ENCODE peak calls at places on chromosomes 4 and X, in seven cellular contexts. X, J, D, S, O, P and Y are unnamed samples. For H3K36me3, the result is how much of the 10 kb centered on the place peaks cover.

GRCh38 chr4:151676301-151676700 is 84.5 kb downstream of the GATB start:
- DNase-seq in P (no peak), D (no peak), J (no peak), S (peak), X (peak), O (peak), Y (peak)

GRCh38 chrX:71669492-71669891 is 2.1 kb downstream of the LOC101059915 start:
- DNase-seq in J (no peak), S (no peak), X (no peak), D (no peak), O (no peak), P (no peak), Y (no peak)

GRCh38 chr4:185862340-185862739 is 50.3 kb upstream of the SORBS2 start:
- DNase-seq in X (no peak), D (no peak), S (no peak), J (no peak), O (no peak), P (no peak), Y (no peak)

GRCh38 chrX:41922694-41923171 is 621 bp downstream of the CASK start:
- DNase-seq in J (peak), X (peak), S (no peak), P (peak), O (peak), D (no peak), Y (peak)

GRCh38 chr4:36241771-36242170 is 2.5 kb downstream of the ARAP2 start:
- DNase-seq in P (no peak), D (no peak), J (no peak), O (no peak), X (no peak), S (no peak), Y (no peak)

GRCh38 chrX:130413415-130413814 is 11.6 kb downstream of the RBMX2 start:
- DNase-seq in X (no peak), O (no peak), D (no peak), J (no peak), P (no peak), S (no peak), Y (no peak)

GRCh38 chrX:116009871-116010710 is 160.5 kb upstream of the AGTR2 start:
- DNase-seq in D (no peak), S (no peak), O (peak), J (no peak), X (no peak), P (no peak), Y (peak)

GRCh38 chr4:77203380-77204197 is 46.6 kb downstream of the CCNG2 start:
- DNase-seq in O (peak), S (peak), P (no peak), D (peak), X (peak), J (peak), Y (peak)

GRCh38 chr4:77336411-77337142 is 179.6 kb downstream of the CCNG2 start:
- DNase-seq in P (no peak), O (no peak), X (no peak), S (no peak), D (no peak), J (no peak), Y (no peak)

GRCh38 chr4:163492951-163493504 is 1.5 kb upstream of the TMA16 start:
- DNase-seq in P (no peak), D (no peak), S (no peak), O (no peak), X (peak), J (no peak), Y (no peak)

GRCh38 chr4:153159016-153159415 is 45.2 kb upstream of the TRIM2 start:
- DNase-seq in S (no peak), P (no peak), D (no peak), J (no peak), O (no peak), X (no peak), Y (no peak)

GRCh38 chrX:17098516-17099247 is 152.2 kb downstream of the REPS2 start:
- DNase-seq in O (no peak), S (no peak), X (no peak), D (no peak), J (no peak), P (no peak), Y (no peak)

GRCh38 chr4:60962286-60962685 is 237.8 kb upstream of the ADGRL3 start:
- DNase-seq in O (no peak), X (no peak), J (no peak), P (no peak), D (no peak), S (no peak), Y (no peak)

GRCh38 chr4:13640149-13640671 is 12.7 kb upstream of the BOD1L1 start:
- DNase-seq in P (no peak), D (no peak), X (peak), J (no peak), O (peak), S (peak), Y (peak)

GRCh38 chr4:177051473-177052060 is 258.1 kb upstream of the NEIL3 start:
- DNase-seq in S (peak), P (no peak), D (no peak), O (peak), J (no peak), X (no peak), Y (no peak)

GRCh38 chr4:100129774-100130173 is 60.5 kb downstream of the DDIT4L start:
- DNase-seq in S (no peak), J (no peak), D (no peak), X (no peak), O (no peak), P (no peak), Y (no peak)

GRCh38 chrX:130079824-130080406 is 30.4 kb downstream of the ELF4 start:
- DNase-seq in O (peak), J (peak), P (no peak), D (peak), S (peak), X (peak), Y (peak)

GRCh38 chr4:70992354-70992753 is 1.1 kb upstream of the DCK start:
- DNase-seq in J (no peak), S (no peak), X (no peak), P (no peak), O (no peak), D (no peak), Y (peak)

GRCh38 chrX:9493936-9494335 is 29.1 kb downstream of the TBL1X start:
- DNase-seq in D (no peak), S (no peak), J (no peak), O (no peak), P (no peak), X (peak), Y (no peak)

GRCh38 chr4:123397276-123398150 is 918 bp downstream of the SPRY1 start:
- DNase-seq in S (peak), D (peak), O (peak), J (peak), X (peak), P (peak), Y (peak)

GRCh38 chrX:119391279-119391678 is 7.9 kb upstream of the SLC25A43 start:
- DNase-seq in J (no peak), P (no peak), D (no peak), S (peak), X (peak), O (peak), Y (peak)

DNA sequence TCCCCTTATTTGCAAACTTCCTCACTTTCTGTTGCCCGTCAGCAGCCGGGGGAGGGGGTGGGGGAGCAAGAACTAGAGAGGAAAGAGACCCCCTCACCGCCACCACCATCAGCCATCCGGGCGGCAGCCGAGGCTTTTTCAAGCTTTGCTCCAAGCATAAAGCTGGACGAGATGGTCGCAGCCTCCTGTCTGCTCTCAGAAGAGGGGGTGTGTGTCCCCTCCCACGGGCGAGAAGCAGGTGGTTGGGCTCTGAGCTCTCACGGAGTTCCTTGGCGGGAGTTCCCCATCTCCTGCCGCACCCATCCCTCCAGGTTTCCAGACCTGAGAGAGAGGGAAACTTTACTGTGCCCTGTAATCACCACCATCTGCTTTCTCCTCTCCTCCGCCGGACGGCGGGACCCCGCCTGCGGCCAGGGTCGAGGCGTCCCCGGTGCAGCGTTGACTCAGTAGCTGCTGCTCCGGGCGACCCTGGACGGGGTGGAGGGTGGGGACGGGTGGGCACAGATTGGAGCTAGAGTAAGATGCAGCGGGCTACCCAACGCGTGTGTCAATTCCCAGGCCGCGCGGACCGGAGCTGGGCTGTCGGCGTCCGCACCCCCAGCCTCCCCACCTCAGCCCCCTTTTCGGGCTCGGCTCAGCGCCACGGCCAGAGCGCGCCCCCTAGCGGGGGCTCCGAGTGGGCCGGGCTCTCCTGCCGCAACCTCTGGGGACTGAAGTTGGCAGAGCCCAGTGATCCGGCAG is 4.8 kb upstream of the ARX start:
- DNase-seq in P (no peak), O (peak), S (no peak), X (no peak), D (no peak), J (peak), Y (peak)
- H3K4me3 ChIP-seq in P (no peak), O (peak), S (no peak), X (no peak), D (no peak), J (peak), Y (peak)

DNA sequence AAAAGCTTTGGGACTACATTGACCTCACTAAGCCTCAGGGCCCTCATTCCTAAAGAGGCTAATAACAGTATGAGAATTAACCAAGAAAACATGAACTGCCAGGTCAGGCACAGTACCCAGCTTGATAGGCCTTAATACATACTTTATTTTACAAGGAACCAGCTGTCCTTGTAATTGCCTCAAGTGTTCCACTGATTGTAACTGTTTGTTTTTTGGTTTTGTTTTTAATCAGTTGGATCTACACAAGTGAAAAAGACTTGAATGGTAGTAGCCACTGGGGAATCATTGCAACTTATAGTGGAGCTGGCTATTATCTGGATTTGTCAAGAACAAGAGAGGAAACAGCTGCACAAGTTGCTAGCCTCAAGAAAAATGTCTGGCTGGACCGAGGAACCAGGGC is 35.6 kb downstream of the PKD2 start:
- DNase-seq in D (no peak), J (no peak), S (no peak), P (no peak), O (no peak), X (no peak), Y (peak)
- H3K36me3 ChIP-seq in D (under half), J (under half), S (under half), P (half or more), O (under half), X (under half), Y (half or more)

DNA sequence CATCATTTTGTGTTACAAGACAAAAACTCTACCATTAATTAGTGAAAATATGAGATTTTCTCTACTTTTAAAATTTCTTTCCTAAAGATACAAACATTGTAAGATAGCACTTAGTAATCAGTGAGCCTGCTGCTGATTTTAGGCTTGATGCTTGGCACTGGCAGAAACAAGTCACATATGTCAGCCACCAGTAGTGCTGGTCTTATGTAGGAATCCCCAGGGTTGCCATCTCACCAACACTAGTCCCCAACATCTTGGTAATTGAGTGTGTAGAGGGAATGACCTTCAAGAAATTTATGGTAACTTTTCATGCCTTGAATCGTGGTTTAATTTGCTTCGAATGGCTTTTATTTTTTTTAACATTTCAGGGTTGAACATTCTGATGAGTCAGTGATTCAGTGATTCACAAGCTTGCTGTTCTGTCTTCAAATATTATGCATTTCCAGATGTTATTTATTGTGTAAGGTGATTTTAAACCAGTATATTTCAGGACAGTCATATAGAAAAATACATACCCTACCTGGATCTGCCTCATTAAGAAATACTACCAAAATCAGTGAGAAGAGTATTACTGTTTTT is 11.9 kb downstream of the EXOC1 start:
- DNase-seq in D (no peak), J (no peak), P (no peak), X (peak), S (peak), O (no peak), Y (no peak)
- H3K4me3 ChIP-seq in D (no peak), J (no peak), P (no peak), X (no peak), S (no peak), O (no peak), Y (no peak)

DNA sequence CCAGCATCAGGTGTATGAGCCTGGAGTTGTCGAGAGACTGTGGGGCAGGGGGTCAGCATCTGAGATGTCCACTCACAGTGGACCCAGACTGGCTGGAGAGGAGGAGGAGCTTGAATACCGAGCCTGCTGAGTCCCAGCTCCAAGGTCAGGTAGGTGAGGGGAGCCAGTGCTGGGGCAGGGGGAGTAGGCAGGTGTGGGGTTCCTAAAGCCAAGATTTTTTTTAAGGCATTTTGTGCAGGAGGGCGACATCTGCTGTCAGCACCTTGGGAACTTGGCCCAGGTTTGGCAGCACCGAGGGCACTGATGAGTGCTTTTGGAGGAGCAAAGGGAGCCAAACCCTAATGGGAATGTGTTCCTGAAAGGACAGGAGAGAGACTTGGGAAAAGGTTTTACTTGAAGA is 64.2 kb upstream of the MSANTD1 start:
- DNase-seq in D (no peak), S (no peak), X (no peak), P (no peak), O (no peak), J (no peak), Y (no peak)
- H3K36me3 ChIP-seq in D (under half), S (under half), X (under half), P (half or more), O (under half), J (under half), Y (under half)

GRCh38 chrX:149909324-149910177 is 19.8 kb upstream of the HSFX4 start:
- DNase-seq in X (no peak), D (no peak), S (no peak), P (no peak), J (no peak), O (no peak), Y (no peak)

GRCh38 chrX:149908727-149909126 is 20.6 kb upstream of the HSFX4 start:
- DNase-seq in S (no peak), P (no peak), X (no peak), O (no peak), D (no peak), J (no peak), Y (no peak)

GRCh38 chrX:149898554-149898953 is 17.6 kb downstream of the MAGEA8 start:
- DNase-seq in P (no peak), X (no peak), O (no peak), D (no peak), J (no peak), S (no peak), Y (no peak)

GRCh38 chrX:149908308-149908707 is 21.1 kb upstream of the HSFX4 start:
- DNase-seq in D (no peak), J (no peak), P (no peak), O (no peak), S (no peak), X (no peak), Y (no peak)

GRCh38 chrX:149903889-149904748 is 23.1 kb downstream of the MAGEA8 start:
- DNase-seq in S (peak), X (peak), D (no peak), J (no peak), O (no peak), P (no peak), Y (peak)
- H3K4me3 ChIP-seq in S (peak), X (peak), D (no peak), J (no peak), O (peak), P (no peak), Y (peak)

GRCh38 chr4:2689114-2689513 is 67.0 kb downstream of the TNIP2 start:
- DNase-seq in O (no peak), P (no peak), S (no peak), D (no peak), J (no peak), X (no peak), Y (no peak)

GRCh38 chr4:2688697-2689096 is 67.4 kb downstream of the TNIP2 start:
- DNase-seq in D (no peak), O (no peak), P (no peak), S (no peak), X (no peak), J (no peak), Y (no peak)

GRCh38 chr4:2691952-2692435 is 64.1 kb downstream of the TNIP2 start:
- DNase-seq in D (no peak), S (no peak), J (no peak), O (no peak), P (no peak), X (no peak), Y (peak)

GRCh38 chr4:2689825-2690700 is 66.1 kb downstream of the TNIP2 start:
- DNase-seq in D (no peak), J (no peak), X (peak), S (no peak), P (no peak), O (no peak), Y (no peak)

DNA sequence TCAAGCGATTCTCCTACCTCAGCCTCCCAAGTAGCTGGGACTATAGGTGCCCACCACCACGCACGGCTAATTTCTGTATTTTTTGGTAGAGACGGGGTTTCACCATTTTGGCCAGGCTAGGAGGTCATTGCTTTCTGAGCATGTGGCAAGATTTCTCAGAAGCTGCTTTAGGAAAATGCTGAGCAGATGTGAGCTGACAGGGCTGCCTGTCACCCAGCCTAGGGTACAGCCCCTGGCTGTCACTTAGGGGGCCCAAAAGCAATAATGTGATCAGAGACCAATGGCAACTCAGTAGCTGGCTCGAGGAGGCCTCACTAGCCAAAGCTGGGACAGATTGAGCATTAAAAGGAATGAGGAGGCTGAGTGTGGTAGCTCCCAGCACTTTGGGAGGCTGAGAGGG is 64.8 kb downstream of the TNIP2 start:
- DNase-seq in O (no peak), S (no peak), X (no peak), P (no peak), J (no peak), D (no peak), Y (no peak)
- H3K36me3 ChIP-seq in O (half or more), S (half or more), X (under half), P (half or more), J (under half), D (under half), Y (half or more)

GRCh38 chr4:180827610-180828009 is 1415.6 kb upstream of the TENM3 start:
- DNase-seq in D (no peak), P (no peak), S (peak), J (no peak), O (no peak), X (peak), Y (no peak)
- H3K4me3 ChIP-seq in D (peak), P (no peak), S (peak), J (peak), O (peak), X (peak), Y (no peak)

GRCh38 chrX:39903343-39903742 is 194.4 kb downstream of the BCOR start:
- DNase-seq in P (no peak), D (no peak), O (no peak), X (peak), S (peak), J (no peak), Y (no peak)

GRCh38 chrX:39904816-39905474 is 192.8 kb downstream of the BCOR start:
- DNase-seq in X (peak), P (no peak), O (no peak), S (no peak), D (no peak), J (peak), Y (peak)

GRCh38 chrX:39905946-39906345 is 191.8 kb downstream of the BCOR start:
- DNase-seq in O (no peak), X (no peak), P (no peak), D (no peak), J (peak), S (no peak), Y (no peak)

GRCh38 chrX:39905475-39905889 is 192.3 kb downstream of the BCOR start:
- DNase-seq in P (no peak), D (peak), O (no peak), S (peak), J (peak), X (peak), Y (peak)

GRCh38 chrX:39903937-39904336 is 193.8 kb downstream of the BCOR start:
- DNase-seq in O (no peak), J (peak), S (peak), D (no peak), X (peak), P (no peak), Y (no peak)
- H3K36me3 ChIP-seq in O (under half), J (under half), S (under half), D (under half), X (under half), P (under half), Y (under half)

GRCh38 chr4:6918345-6918744 is 8.7 kb downstream of the TBC1D14 start:
- DNase-seq in S (no peak), O (no peak), P (no peak), D (peak), X (no peak), J (no peak), Y (peak)
- H3K4me3 ChIP-seq in S (no peak), O (no peak), P (no peak), D (no peak), X (no peak), J (no peak), Y (peak)

DNA sequence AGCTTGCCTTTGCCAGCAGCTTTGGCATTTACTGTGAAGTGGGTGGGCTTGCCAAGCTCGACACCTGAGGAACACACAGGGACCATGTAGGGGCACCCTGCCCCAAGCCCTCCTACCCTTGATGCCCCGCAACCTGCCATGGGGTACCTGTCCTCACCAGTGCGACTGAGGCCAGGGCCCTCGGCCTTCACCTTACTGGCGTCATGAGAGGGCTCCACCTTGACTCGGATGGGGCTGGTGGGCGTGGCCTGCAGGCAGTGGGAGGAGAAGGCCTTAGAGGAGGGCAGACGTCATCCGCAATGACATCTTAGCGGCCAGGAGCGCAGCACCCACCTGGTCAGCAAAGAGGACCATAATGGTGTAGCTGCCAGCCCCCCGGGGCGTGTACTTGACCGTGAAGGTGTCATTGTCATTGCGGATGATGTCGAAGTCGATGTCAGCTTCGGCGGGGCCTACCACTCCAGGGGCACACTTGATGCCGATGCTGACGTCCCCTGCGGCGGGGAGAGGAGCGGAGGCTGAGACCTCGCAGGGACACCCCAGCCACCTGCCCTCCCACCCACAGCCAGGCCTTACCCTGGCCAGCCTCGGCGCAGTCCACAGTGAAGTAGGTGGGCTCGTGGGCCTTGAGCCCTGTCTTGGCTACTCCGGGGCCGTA is 12.2 kb downstream of the FLNA start:
- DNase-seq in J (no peak), P (no peak), X (no peak), S (no peak), D (no peak), O (no peak), Y (no peak)
- H3K36me3 ChIP-seq in J (under half), P (half or more), X (half or more), S (half or more), D (half or more), O (half or more), Y (under half)